ENCODE peak calls at places on chromosomes 11 and 22, in four cellular contexts. U is K562, K is HL-60, H is GM12878. W is an unnamed sample.

GRCh38 chr22:37716708-37717107 is 19.9 kb downstream of the TRIOBP start:
- DNase-seq in U (no peak), K (no peak), H (no peak), W (no peak)

GRCh38 chr22:26429458-26430238 is 588 bp downstream of the ASPHD2 start:
- DNase-seq in U (peak), K (no peak), H (no peak), W (no peak)

GRCh38 chr11:69372589-69373250 is 78.8 kb downstream of the MYEOV start:
- DNase-seq in U (no peak), K (no peak), H (no peak), W (no peak)

GRCh38 chr11:17770048-17770652 is 35.6 kb downstream of the KCNC1 start:
- DNase-seq in U (peak), K (peak), H (no peak), W (no peak)

GRCh38 chr11:16764888-16765287 is 26.4 kb downstream of the C11orf58 start:
- DNase-seq in U (no peak), K (no peak), H (no peak), W (no peak)

GRCh38 chr22:29917052-29917902 is 34.3 kb downstream of the MTMR3 start:
- DNase-seq in U (no peak), K (no peak), H (no peak), W (no peak)

GRCh38 chr11:30753504-30753903 is 167.4 kb upstream of the MPPED2 start:
- DNase-seq in U (no peak), K (no peak), H (no peak), W (no peak)

GRCh38 chr22:38056969-38057841 is at the start of gene PICK1:
- DNase-seq in U (peak), K (peak), H (peak), W (peak)

GRCh38 chr11:18457435-18457834 is 1.8 kb downstream of the LDHAL6A start:
- DNase-seq in U (no peak), K (no peak), H (no peak), W (no peak)

DNA sequence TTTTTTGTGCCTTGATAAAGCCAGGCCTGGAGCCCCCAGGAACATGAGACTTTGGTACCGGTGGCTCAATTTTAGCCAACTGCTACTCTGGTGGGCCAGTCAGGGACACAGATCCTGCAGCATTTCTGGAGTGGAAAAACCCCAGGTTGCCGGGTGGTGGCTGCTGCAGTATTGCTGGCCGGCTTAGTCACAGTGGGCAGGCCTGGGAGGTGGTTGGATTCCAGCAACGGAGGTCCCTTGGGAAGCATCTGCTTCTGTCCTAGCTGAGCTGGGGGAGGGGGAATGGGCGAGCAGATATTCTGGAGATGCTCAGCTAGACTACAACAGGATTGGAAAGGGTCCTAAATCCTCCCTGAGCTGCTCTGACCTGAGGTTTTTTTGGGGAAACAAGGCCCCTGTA is 31.7 kb upstream of the ACCSL start:
- DNase-seq in U (no peak), K (no peak), H (no peak), W (no peak)
- TF ChIP-seq SPI1 in U (no peak), K (no peak), H (no peak), W (no peak)

DNA sequence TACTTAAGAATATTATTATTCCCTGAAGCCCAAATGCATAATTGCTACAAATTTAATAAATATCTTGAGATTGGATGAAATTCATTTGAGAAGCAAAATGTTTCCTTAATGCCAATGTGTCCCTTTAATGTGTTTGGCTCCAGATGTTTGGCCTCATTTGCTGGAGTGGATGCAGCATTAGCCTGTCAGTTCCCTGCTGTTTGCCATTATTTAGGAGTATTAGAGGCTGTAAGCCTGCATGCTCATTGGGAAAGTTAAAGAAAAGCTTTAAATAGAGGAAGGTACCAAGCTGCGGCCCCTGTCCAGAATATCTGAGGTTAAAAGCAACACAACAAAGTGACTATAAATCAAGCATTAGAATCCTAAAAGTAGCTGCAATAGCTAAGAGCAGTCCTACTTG is 54.8 kb upstream of the PITPNB start:
- DNase-seq in U (no peak), K (no peak), H (no peak), W (no peak)
- TF ChIP-seq SPI1 in U (no peak), K (no peak), H (no peak), W (no peak)

GRCh38 chr11:46162700-46163099 is 41.4 kb upstream of the PHF21A start:
- DNase-seq in U (no peak), K (no peak), H (peak), W (no peak)

GRCh38 chr11:46160100-46160499 is 38.8 kb upstream of the PHF21A start:
- DNase-seq in U (no peak), K (no peak), H (no peak), W (no peak)

GRCh38 chr11:46161201-46161600 is 39.9 kb upstream of the PHF21A start:
- DNase-seq in U (no peak), K (no peak), H (no peak), W (no peak)

DNA sequence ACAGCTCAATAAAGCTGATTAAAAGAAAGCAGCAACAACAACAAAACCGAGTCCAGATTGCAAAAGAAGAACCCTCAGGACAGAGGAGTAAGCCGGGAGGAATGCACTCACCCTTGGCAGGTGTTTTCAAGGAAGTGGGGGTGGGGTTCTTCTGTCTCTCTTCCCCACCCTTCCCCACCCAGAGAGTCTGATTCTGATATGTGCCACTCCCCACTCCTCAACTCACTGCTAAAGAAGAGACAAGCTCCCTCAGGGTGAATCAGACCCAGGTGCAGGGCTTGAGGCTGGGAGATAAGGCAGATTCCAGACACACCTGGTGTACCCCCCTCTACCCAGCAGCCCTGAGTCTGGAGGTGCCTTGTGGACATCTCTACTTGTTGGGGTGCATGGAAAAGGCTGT is 38.4 kb upstream of the PHF21A start:
- DNase-seq in U (no peak), K (no peak), H (no peak), W (no peak)
- TF ChIP-seq SPI1 in U (no peak), K (no peak), H (no peak), W (no peak)

GRCh38 chr11:71118671-71119250 is 133.6 kb downstream of the SHANK2 start:
- DNase-seq in U (no peak), K (no peak), H (no peak), W (no peak)
- TF ChIP-seq SPI1 in U (no peak), K (no peak), H (no peak), W (no peak)

GRCh38 chr11:130146797-130147196 is 12.8 kb upstream of the ST14 start:
- DNase-seq in U (no peak), K (peak), H (no peak), W (no peak)
- TF ChIP-seq SPI1 in U (peak), K (peak), H (peak), W (peak)

DNA sequence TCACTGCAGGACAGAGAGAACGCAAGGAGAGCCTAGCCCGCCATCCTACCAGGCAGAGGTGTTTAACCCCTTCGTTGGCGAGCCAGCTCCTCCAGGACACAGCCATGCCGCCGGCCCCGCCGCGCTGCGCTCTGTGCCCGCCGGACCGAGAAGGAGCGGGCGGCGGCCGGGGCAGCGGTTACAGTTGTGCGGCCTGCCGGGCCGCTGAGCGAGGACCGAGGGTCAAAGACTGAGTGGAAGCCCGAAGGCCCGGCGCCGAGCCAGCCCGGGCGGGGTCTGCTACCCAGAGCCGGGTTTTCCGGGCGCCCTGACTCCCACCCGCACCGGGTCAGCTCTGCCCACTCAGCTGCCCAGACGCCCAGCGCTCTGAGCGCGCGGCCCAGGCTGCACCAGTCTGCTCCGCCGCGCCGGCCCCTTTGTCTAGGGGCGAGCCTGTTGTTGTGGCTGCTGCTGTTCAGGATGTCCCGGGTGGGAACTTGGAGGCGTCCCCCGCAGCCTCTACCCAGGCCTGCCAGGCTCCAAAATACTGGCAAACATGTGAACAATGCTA is at the start of gene NOX4:
- DNase-seq in U (no peak), K (no peak), H (no peak), W (no peak)
- TF ChIP-seq SPI1 in U (no peak), K (no peak), H (no peak), W (no peak)